ENCODE peak calls at places on chromosomes 3 and 15, in eight cellular contexts. L, R, N, A, U, V, M and J are unnamed samples.

GRCh38 chr3:56291244-56291680 is 177.0 kb downstream of the ERC2 start:
- DNase-seq in U (no peak), M (no peak), A (no peak), N (no peak), R (no peak), V (no peak), L (no peak), J (no peak)

GRCh38 chr3:166071-166470 is 30.5 kb upstream of the CHL1 start:
- DNase-seq in U (no peak), A (peak; percentile 69), M (no peak), V (no peak), N (no peak), L (no peak), R (no peak), J (no peak)

GRCh38 chr3:143775401-143775970 is 72.8 kb downstream of the SLC9A9 start:
- DNase-seq in R (peak; percentile 49), A (no peak), M (no peak), L (no peak), U (no peak), N (peak; percentile 59), V (no peak), J (no peak)

GRCh38 chr3:40877651-40878463 is 321.4 kb upstream of the CTNNB1 start:
- DNase-seq in L (peak; percentile 43), U (peak; percentile 72), R (no peak), V (no peak), N (peak; percentile 35), M (no peak), A (no peak), J (no peak)

GRCh38 chr3:195186041-195186709 is 84.8 kb downstream of the XXYLT1 start:
- DNase-seq in U (no peak), V (no peak), R (no peak), L (no peak), N (no peak), M (no peak), A (no peak), J (no peak)

GRCh38 chr15:89664951-89665350 is 9.7 kb upstream of the KIF7 start:
- DNase-seq in M (no peak), U (no peak), A (no peak), L (no peak), N (no peak), R (peak; percentile 76), V (no peak), J (no peak)

GRCh38 chr3:8441969-8442559 is 59.6 kb upstream of the LMCD1 start:
- DNase-seq in U (no peak), A (no peak), M (peak; percentile 33), R (peak; percentile 51), V (no peak), L (no peak), N (peak; percentile 41), J (no peak)

GRCh38 chr3:160225181-160226025 is at the start of gene C3orf80:
- DNase-seq in L (peak; percentile 75), V (peak; percentile 10), R (peak; percentile 33), A (peak; percentile 62), M (peak; percentile 60), U (peak; percentile 84), N (peak; percentile 69), J (no peak)

GRCh38 chr3:143526016-143526540 is 322.2 kb downstream of the SLC9A9 start:
- DNase-seq in N (no peak), L (no peak), U (no peak), R (no peak), A (no peak), M (no peak), V (no peak), J (no peak)

GRCh38 chr15:72751751-72752455 is 31.7 kb downstream of the ADPGK start:
- DNase-seq in M (no peak), V (no peak), N (no peak), L (no peak), A (no peak), R (no peak), U (no peak), J (no peak)

GRCh38 chr3:146156801-146157310 is 4.1 kb downstream of the PLOD2 start:
- DNase-seq in V (no peak), N (no peak), A (no peak), U (no peak), R (no peak), M (no peak), L (no peak), J (no peak)

GRCh38 chr3:162390891-162391290 is 894.3 kb downstream of the OTOL1 start:
- DNase-seq in L (no peak), M (no peak), N (no peak), A (no peak), V (no peak), U (no peak), R (no peak), J (no peak)

GRCh38 chr3:49456417-49456816 is 13.7 kb upstream of the DAG1 start:
- DNase-seq in V (no peak), U (no peak), A (no peak), M (no peak), N (no peak), R (no peak), L (no peak), J (no peak)